ENCODE peak calls at places on chromosome 3, in seven cellular contexts. B, Q, I, H, N, L and X are unnamed samples. For H3K4me1 and H3K36me3, the result is how much of the 10 kb centered on the place peaks cover.

GRCh38 chr3:33377931-33378330 is 62.3 kb downstream of the UBP1 start:
- DNase-seq in N (no peak), B (no peak), I (peak), L (no peak), H (peak), Q (no peak), X (no peak)

GRCh38 chr3:113695426-113695817 is 1.0 kb downstream of the USF3 start:
- DNase-seq in I (no peak), Q (no peak), B (no peak), H (peak), N (no peak), L (no peak), X (no peak)

GRCh38 chr3:19216669-19217337 is 68.5 kb downstream of the KCNH8 start:
- DNase-seq in H (no peak), L (peak), N (peak), Q (no peak), I (no peak), B (peak), X (peak)

GRCh38 chr3:168094877-168095610 is 680 bp downstream of the GOLIM4 start:
- DNase-seq in H (peak), I (peak), L (peak), B (peak), Q (peak), N (peak), X (peak)

GRCh38 chr3:99534951-99535704 is 103.3 kb upstream of the COL8A1 start:
- DNase-seq in B (no peak), I (peak), N (no peak), L (no peak), Q (no peak), H (peak), X (no peak)

GRCh38 chr3:140467104-140467577 is 210.7 kb upstream of the TRIM42 start:
- DNase-seq in B (no peak), H (peak), Q (no peak), N (no peak), L (no peak), I (peak), X (no peak)

GRCh38 chr3:197597335-197597734 is 41.6 kb upstream of the BDH1 start:
- DNase-seq in Q (no peak), H (no peak), L (no peak), N (no peak), I (no peak), B (no peak), X (no peak)

GRCh38 chr3:33218446-33219174 is at the start of gene SUSD5:
- DNase-seq in H (peak), B (no peak), N (peak), Q (no peak), I (peak), L (no peak), X (peak)

GRCh38 chr3:58084788-58085543 is 76.7 kb downstream of the FLNB start:
- DNase-seq in B (no peak), H (no peak), Q (no peak), L (no peak), I (no peak), N (no peak), X (no peak)

GRCh38 chr3:195129644-195130492 is 141.1 kb downstream of the XXYLT1 start:
- DNase-seq in I (peak), Q (no peak), N (no peak), H (peak), B (no peak), L (no peak), X (no peak)

GRCh38 chr3:167114619-167115018 is 265.5 kb downstream of the ZBBX start:
- DNase-seq in I (no peak), H (no peak), B (no peak), N (peak), L (no peak), Q (no peak), X (no peak)

GRCh38 chr3:120506076-120506827 is 55.5 kb upstream of the FSTL1 start:
- DNase-seq in Q (no peak), B (no peak), N (no peak), I (no peak), H (peak), L (no peak), X (no peak)

GRCh38 chr3:38141173-38141951 is 2.9 kb downstream of the MYD88 start:
- DNase-seq in H (no peak), I (no peak), L (no peak), Q (no peak), B (no peak), N (no peak), X (no peak)

DNA sequence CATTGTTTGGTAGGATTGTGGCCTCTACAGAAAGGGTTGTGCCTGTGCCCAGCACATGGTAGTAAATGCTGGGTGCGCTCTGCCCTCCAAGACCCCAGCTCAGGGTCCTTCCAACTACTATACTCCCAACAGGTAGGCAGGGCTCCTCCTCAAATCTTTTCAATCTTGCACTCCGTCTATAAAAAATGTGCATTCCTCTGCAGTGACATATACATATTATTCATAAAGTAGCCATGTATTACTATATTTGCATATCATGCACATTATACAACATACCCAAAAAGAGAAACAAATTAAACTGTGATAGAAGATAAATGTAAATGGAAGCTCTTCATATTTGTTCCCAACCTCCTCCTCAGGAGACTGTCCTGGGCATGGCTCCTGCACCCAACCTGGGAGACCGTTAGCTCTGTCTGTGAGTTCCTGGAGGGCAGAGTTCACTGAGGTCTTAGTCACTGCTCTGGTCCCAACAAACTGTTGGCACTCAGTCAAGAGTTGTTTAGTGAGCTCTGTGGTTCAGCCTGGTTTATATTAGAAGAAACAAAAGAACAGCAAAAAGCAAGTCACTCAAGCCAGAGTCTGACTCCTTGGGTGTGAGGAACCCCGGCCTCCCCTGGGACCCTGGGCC is 47.7 kb upstream of the GRIP2 start:
- DNase-seq in Q (no peak), L (no peak), H (peak), I (peak), N (no peak), B (no peak), X (no peak)
- H3K4me1 ChIP-seq in Q (under half), L (under half), H (under half), I (under half), N (under half), B (under half), X (under half)

DNA sequence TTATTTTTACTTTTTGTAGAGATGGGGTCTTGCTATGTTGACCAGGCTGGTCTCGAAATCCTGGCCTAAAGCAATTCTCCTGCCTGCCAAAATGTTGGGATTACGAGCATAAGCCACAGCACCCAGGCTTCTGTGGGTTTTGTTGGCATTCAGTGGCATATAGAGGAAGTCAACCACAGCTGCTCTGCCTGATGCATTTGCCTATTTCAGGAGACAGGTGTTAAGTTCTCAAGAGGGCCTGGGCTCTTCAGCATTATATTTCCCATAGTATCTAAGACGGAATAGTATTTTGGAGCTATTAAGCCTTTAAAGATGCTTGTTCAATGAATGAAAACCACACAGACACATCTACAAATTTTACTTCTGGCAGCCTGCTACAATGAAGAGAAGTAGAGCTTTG is 73.5 kb upstream of the CSPG5 start:
- DNase-seq in N (no peak), B (no peak), Q (no peak), L (no peak), I (no peak), H (no peak), X (no peak)
- H3K36me3 ChIP-seq in N (under half), B (under half), Q (under half), L (under half), I (under half), H (under half), X (under half)

DNA sequence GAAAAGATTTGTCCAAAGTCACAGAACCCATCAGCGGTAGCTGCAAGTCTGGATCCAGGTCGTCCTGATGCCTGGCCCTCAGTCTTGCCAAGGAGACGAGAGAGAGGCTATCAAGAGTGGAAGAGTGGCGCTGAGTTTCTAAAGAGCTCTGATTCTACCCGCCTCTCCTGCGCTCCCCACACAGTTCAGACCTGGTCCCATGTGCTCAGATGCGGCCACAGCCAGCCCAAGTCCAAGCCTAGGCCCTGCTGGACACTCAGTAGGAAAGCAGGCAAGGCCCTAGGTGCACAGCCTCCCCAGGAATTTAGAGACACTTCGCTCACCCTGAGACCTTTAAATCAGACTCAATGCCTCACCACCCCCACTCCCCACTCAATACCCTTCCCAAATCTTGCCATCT is 32.4 kb downstream of the CCDC12 start:
- DNase-seq in H (no peak), L (no peak), Q (no peak), I (no peak), N (no peak), B (no peak), X (no peak)
- H3K4me1 ChIP-seq in H (under half), L (under half), Q (under half), I (half or more), N (half or more), B (half or more), X (under half)

GRCh38 chr3:48416091-48416505 is 13.8 kb downstream of the PLXNB1 start:
- DNase-seq in L (no peak), B (peak), I (no peak), Q (no peak), H (no peak), N (no peak), X (no peak)

GRCh38 chr3:48413086-48413485 is 16.8 kb downstream of the PLXNB1 start:
- DNase-seq in L (no peak), B (peak), I (peak), H (no peak), Q (no peak), N (no peak), X (peak)

GRCh38 chr3:48413611-48414010 is 16.3 kb downstream of the PLXNB1 start:
- DNase-seq in L (no peak), N (peak), H (no peak), I (no peak), Q (no peak), B (peak), X (peak)

GRCh38 chr3:48415251-48415953 is 14.5 kb downstream of the PLXNB1 start:
- DNase-seq in N (no peak), L (no peak), H (no peak), B (peak), I (no peak), Q (no peak), X (peak)

DNA sequence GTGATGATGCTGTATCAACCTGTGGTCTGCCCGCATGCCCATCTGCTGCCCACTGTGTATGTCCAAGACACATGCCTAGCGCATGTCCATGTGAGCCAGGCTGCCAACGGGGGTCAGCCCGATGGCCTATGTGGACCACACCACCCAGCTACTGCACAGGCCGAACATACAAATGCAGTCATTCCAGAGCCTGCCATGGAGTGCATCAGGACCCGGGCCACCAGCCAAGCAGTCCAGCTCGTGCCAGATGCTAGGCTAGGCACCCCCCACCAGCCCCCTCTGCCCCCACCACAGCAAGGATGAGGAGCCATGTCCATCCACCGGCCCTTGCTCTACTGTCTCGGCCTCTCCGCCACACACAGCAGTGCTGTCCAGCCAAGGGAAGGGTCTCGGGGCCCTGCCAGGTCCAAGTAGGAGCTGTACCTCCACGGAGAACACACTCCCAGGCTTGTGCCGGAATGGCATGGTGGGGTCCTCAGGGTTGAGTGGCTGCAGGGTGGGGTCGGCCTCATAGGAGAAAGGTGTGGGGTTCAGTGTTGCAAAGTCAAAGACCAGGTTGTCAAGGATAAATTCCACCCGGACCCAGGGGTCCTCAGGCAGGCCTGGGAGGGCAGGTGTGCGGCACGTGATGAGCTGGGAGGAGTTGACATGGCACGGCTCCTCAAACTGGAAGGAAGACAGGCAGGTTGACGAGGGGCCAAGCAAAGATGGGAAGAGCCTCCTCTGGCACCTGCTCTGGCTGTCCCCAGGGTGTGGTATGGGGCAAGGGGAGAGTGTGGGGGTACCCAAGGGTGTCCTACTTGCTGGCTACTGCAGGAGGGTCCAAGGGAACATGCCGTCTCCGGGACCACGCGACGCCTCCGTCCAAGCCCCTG is 15.3 kb downstream of the PLXNB1 start:
- DNase-seq in N (peak), I (no peak), Q (no peak), H (no peak), L (no peak), B (peak), X (peak)
- H3K36me3 ChIP-seq in N (half or more), I (half or more), Q (under half), H (under half), L (under half), B (under half), X (under half)

GRCh38 chr3:13259831-13260230 is 160.3 kb downstream of the NUP210 start:
- DNase-seq in I (no peak), H (no peak), Q (no peak), L (no peak), B (no peak), N (no peak), X (no peak)
- H3K4me1 ChIP-seq in I (under half), H (under half), Q (under half), L (under half), B (under half), N (under half), X (under half)

DNA sequence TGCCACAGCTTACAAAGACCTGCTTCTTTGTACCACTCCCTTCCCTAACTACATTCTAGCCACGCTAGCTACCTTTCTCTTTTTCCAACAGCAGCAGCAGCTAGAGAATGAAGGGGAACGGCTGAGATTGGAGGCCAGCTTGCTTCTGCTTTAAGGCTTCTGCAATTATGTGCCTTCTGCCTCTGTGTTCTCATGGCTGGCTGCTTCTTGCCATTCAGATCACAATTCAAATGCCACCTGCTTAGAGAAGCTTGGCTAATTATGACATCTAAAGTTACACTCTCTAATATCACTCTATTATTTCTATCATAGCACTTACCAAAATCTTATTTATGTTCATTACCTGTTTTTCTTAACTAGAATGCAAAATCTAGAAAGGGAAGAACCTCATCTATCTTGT is 95.2 kb downstream of the RYK start:
- DNase-seq in N (no peak), H (no peak), B (no peak), Q (no peak), L (no peak), I (no peak), X (no peak)
- H3K36me3 ChIP-seq in N (half or more), H (under half), B (under half), Q (under half), L (under half), I (under half), X (under half)